ENCODE peak calls at places on chromosomes 6 and 20, in four cellular contexts. O is fibroblast of lung, J is HCT116, V is mesendoderm. P is an unnamed sample.

GRCh38 chr6:2229742-2230141 is 15.7 kb downstream of the GMDS start:
- DNase-seq in O (no peak), J (no peak), V (peak), P (no peak)

GRCh38 chr6:322940-323729 is 30.8 kb downstream of the DUSP22 start:
- DNase-seq in O (no peak), J (no peak), V (no peak), P (no peak)

GRCh38 chr6:78629154-78629721 is 238.1 kb upstream of the IRAK1BP1 start:
- DNase-seq in O (peak), J (no peak), V (peak), P (no peak)

GRCh38 chr6:116511424-116512131 is at the start of gene CALHM5:
- DNase-seq in O (peak), J (peak), V (peak), P (peak)

GRCh38 chr6:167146977-167147376 is 10.8 kb downstream of the GPR31 start:
- DNase-seq in O (no peak), J (no peak), V (peak), P (no peak)

GRCh38 chr6:108594640-108595039 is 33.9 kb downstream of the FOXO3 start:
- DNase-seq in O (no peak), J (no peak), V (no peak), P (no peak)

GRCh38 chr6:142013875-142014495 is 118.7 kb upstream of the GJE1 start:
- DNase-seq in O (peak), J (peak), V (no peak), P (no peak)

GRCh38 chr6:7624781-7625710 is 35.0 kb downstream of the SNRNP48 start:
- DNase-seq in O (no peak), J (no peak), V (peak), P (no peak)

GRCh38 chr6:29723666-29724588 is 693 bp downstream of the HLA-F start:
- DNase-seq in O (no peak), J (no peak), V (peak), P (no peak)

GRCh38 chr6:2770171-2770570 is 5.0 kb downstream of the WRNIP1 start:
- DNase-seq in O (no peak), J (no peak), V (no peak), P (no peak)

GRCh38 chr6:159961523-159961922 is 7.4 kb upstream of the IGF2R start:
- DNase-seq in O (peak), J (peak), V (no peak), P (no peak)

GRCh38 chr20:41423026-41423425 is 56.4 kb upstream of the EMILIN3 start:
- DNase-seq in O (no peak), J (no peak), V (no peak), P (no peak)

GRCh38 chr6:34642427-34642826 is 54.1 kb downstream of the ILRUN start:
- DNase-seq in O (no peak), J (no peak), V (no peak), P (no peak)

GRCh38 chr20:33731693-33732165 is at the start of gene ZNF341:
- DNase-seq in O (peak), J (peak), V (peak), P (peak)

GRCh38 chr6:137258170-137258569 is 39.0 kb upstream of the IFNGR1 start:
- DNase-seq in O (peak), J (no peak), V (no peak), P (no peak)

GRCh38 chr6:168968228-168968627 is 285.4 kb downstream of the THBS2 start:
- DNase-seq in O (peak), J (no peak), V (peak), P (no peak)

GRCh38 chr6:91569071-91569470 is 982.2 kb upstream of the MAP3K7 start:
- DNase-seq in O (peak), J (no peak), V (peak), P (no peak)

GRCh38 chr20:36506253-36506652 is 35.1 kb upstream of the MYL9 start:
- DNase-seq in O (no peak), J (no peak), V (peak), P (no peak)

GRCh38 chr20:57417830-57418780 is 26.9 kb downstream of the RBM38 start:
- DNase-seq in O (no peak), J (no peak), V (no peak), P (no peak)

GRCh38 chr20:57417051-57417689 is 26.0 kb downstream of the RBM38 start:
- DNase-seq in O (no peak), J (no peak), V (no peak), P (no peak)

GRCh38 chr20:57421258-57422220 is 30.3 kb downstream of the RBM38 start:
- DNase-seq in O (no peak), J (no peak), V (no peak), P (no peak)

GRCh38 chr20:57422254-57422653 is 31.1 kb downstream of the RBM38 start:
- DNase-seq in O (no peak), J (no peak), V (no peak), P (no peak)

GRCh38 chr20:57420571-57421257 is 29.5 kb downstream of the RBM38 start:
- DNase-seq in O (no peak), J (no peak), V (no peak), P (no peak)
- H3K9ac ChIP-seq in O (no peak), J (no peak), V (no peak), P (no peak)

DNA sequence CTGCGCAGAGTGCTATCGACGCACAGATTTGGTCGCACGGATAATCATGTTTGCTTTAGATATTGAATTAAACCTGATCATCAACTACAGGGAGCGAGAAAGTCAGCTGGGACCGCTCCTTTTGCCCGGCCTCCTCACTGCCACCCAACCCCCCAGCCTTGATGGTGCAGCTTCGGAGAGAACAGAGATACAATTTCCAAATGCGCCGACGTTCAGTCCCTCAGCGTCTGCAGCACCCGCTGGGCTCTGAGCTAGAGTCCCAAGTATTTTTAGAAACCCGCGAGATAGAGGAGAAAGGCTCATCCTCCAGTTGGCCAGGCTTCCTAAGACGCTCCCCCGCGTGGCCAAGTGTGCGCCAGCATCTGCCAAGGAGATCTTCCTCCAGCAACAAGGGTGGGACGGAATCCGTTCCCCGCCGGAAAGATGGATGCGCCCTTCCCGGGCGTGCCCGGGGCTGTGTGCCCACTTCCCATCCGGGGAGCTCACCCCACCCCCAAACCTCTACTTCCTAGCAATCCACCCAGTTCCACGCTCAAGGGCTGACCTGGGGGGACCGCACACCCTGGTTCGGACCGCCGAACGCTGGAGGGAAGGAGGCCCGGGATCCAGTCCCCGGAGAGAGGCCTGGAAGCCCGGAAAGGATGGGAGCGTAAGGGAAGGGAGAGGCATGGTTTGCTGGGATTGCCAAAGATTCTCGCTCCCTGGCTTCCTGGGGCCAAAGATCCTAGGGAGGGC is 4.1 kb downstream of the NKX2-2 start:
- DNase-seq in O (peak), J (no peak), V (peak), P (no peak)
- H3K4me3 ChIP-seq in O (peak), J (no peak), V (no peak), P (no peak)

GRCh38 chr6:28353981-28354676 is 4.4 kb downstream of the ZKSCAN3 start:
- DNase-seq in O (peak), J (peak), V (peak), P (peak)
- H3K9ac ChIP-seq in O (no peak), J (peak), V (no peak), P (peak)

GRCh38 chr20:52251137-52251700 is 59.6 kb upstream of the ZFP64 start:
- DNase-seq in O (no peak), J (no peak), V (no peak), P (no peak)

GRCh38 chr20:52244702-52245101 is 53.1 kb upstream of the ZFP64 start:
- DNase-seq in O (no peak), J (no peak), V (no peak), P (no peak)

GRCh38 chr20:52246366-52246765 is 54.8 kb upstream of the ZFP64 start:
- DNase-seq in O (no peak), J (no peak), V (no peak), P (no peak)

GRCh38 chr20:52251827-52252226 is 60.2 kb upstream of the ZFP64 start:
- DNase-seq in O (no peak), J (no peak), V (no peak), P (no peak)

GRCh38 chr20:52247548-52247947 is 56.0 kb upstream of the ZFP64 start:
- DNase-seq in O (no peak), J (no peak), V (no peak), P (no peak)
- H3K4me3 ChIP-seq in O (no peak), J (no peak), V (no peak), P (no peak)

GRCh38 chr6:72651967-72652956 is 30.4 kb downstream of the KCNQ5 start:
- DNase-seq in O (no peak), J (no peak), V (no peak), P (no peak)

GRCh38 chr6:72651191-72651590 is 29.3 kb downstream of the KCNQ5 start:
- DNase-seq in O (peak), J (no peak), V (no peak), P (no peak)

GRCh38 chr6:72647489-72647888 is 25.6 kb downstream of the KCNQ5 start:
- DNase-seq in O (no peak), J (no peak), V (no peak), P (no peak)

GRCh38 chr6:72649032-72649984 is 27.4 kb downstream of the KCNQ5 start:
- DNase-seq in O (peak), J (no peak), V (no peak), P (peak)

DNA sequence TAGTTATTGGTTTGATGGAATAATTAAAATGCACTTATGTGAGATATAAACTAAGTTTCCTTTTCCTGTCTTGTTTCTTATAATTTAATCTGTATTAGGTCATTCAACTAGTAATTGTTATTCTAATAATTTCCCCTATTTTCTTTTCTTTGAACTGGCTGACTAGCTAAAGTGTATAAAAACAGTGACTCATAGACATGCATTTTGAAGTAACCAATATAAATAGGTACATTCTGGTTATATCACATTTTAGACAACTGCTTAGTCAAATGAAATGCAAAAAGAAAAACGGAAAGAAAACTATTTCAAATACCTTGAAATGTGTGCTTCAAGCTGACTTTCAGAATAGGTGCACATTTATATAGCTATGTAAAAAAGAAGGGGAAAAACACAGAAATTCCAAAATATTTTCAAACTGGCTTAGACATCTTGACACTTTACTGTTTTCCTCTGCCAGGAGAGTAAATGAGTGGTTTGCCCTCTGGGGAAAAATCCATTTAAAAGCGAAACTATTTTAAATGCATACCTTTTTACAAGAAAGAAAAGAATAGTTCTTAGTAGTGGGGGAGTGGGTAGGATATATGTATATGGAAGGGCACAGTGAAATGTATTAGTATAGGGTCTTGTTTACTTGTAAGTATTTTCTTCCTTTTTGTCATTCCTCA is 28.3 kb downstream of the KCNQ5 start:
- DNase-seq in O (peak), J (no peak), V (no peak), P (no peak)
- H3K9ac ChIP-seq in O (no peak), J (no peak), V (no peak), P (peak)

GRCh38 chr6:32108727-32109113 is 418 bp downstream of the TNXB start:
- DNase-seq in O (no peak), J (no peak), V (no peak), P (no peak)

GRCh38 chr6:32108094-32108627 is 977 bp downstream of the TNXB start:
- DNase-seq in O (no peak), J (no peak), V (no peak), P (no peak)

GRCh38 chr6:32105433-32105832 is 3.7 kb downstream of the TNXB start:
- DNase-seq in O (no peak), J (no peak), V (peak), P (no peak)

GRCh38 chr6:32109114-32109764 is at the start of gene TNXB:
- DNase-seq in O (no peak), J (no peak), V (no peak), P (no peak)

GRCh38 chr6:32107447-32107846 is 1.7 kb downstream of the TNXB start:
- DNase-seq in O (no peak), J (no peak), V (no peak), P (no peak)
- H3K4me3 ChIP-seq in O (no peak), J (no peak), V (no peak), P (no peak)

P was measured in keratinocyte.